ENCODE peak calls at places on chromosome 15, in eight cellular contexts. One of them, this sample, is unnamed.
A peak's percentile ranks its signal among the peaks of the same experiment; 100 is the strongest.

GRCh38 chr15:56760186-56760585 is 26.9 kb upstream of the ZNF280D start:
- DNase-seq in heart left ventricle: no peak
- DNase-seq in osteoblast: no peak
- DNase-seq in fibroblast of pulmonary artery: peak; percentile 62
- DNase-seq in adrenal gland: no peak
- DNase-seq in endothelial cell of umbilical vein: peak; percentile 4
- DNase-seq in stomach: no peak
- DNase-seq in HFF-Myc: peak; percentile 67
- DNase-seq in this sample: no peak

GRCh38 chr15:72706266-72706665 is 20.3 kb downstream of the BBS4 start:
- DNase-seq in heart left ventricle: no peak
- DNase-seq in osteoblast: no peak
- DNase-seq in fibroblast of pulmonary artery: no peak
- DNase-seq in adrenal gland: no peak
- DNase-seq in endothelial cell of umbilical vein: no peak
- DNase-seq in stomach: no peak
- DNase-seq in HFF-Myc: peak; percentile 16
- DNase-seq in this sample: no peak

GRCh38 chr15:90342655-90343054 is 9.4 kb upstream of the ZNF774 start:
- DNase-seq in heart left ventricle: no peak
- DNase-seq in osteoblast: no peak
- DNase-seq in fibroblast of pulmonary artery: no peak
- DNase-seq in adrenal gland: no peak
- DNase-seq in endothelial cell of umbilical vein: peak; percentile 68
- DNase-seq in stomach: no peak
- DNase-seq in HFF-Myc: no peak
- DNase-seq in this sample: no peak

GRCh38 chr15:81288040-81288439 is 35.9 kb downstream of the STARD5 start:
- DNase-seq in heart left ventricle: no peak
- DNase-seq in osteoblast: no peak
- DNase-seq in fibroblast of pulmonary artery: no peak
- DNase-seq in adrenal gland: no peak
- DNase-seq in endothelial cell of umbilical vein: no peak
- DNase-seq in stomach: no peak
- DNase-seq in HFF-Myc: no peak
- DNase-seq in this sample: no peak

GRCh38 chr15:55991841-55992768 is 1.3 kb downstream of the NEDD4 start:
- DNase-seq in heart left ventricle: no peak
- DNase-seq in osteoblast: peak; percentile 82
- DNase-seq in fibroblast of pulmonary artery: peak; percentile 17
- DNase-seq in adrenal gland: no peak
- DNase-seq in endothelial cell of umbilical vein: peak; percentile 67
- DNase-seq in stomach: no peak
- DNase-seq in HFF-Myc: no peak
- DNase-seq in this sample: no peak

GRCh38 chr15:77376770-77377169 is 43.1 kb downstream of the PEAK1 start:
- DNase-seq in heart left ventricle: no peak
- DNase-seq in osteoblast: no peak
- DNase-seq in fibroblast of pulmonary artery: no peak
- DNase-seq in adrenal gland: no peak
- DNase-seq in endothelial cell of umbilical vein: no peak
- DNase-seq in stomach: no peak
- DNase-seq in HFF-Myc: no peak
- DNase-seq in this sample: no peak

GRCh38 chr15:74128785-74129350 is 1.5 kb upstream of the ISLR2 start:
- DNase-seq in heart left ventricle: no peak
- DNase-seq in osteoblast: no peak
- DNase-seq in fibroblast of pulmonary artery: no peak
- DNase-seq in adrenal gland: no peak
- DNase-seq in endothelial cell of umbilical vein: no peak
- DNase-seq in stomach: no peak
- DNase-seq in HFF-Myc: no peak
- DNase-seq in this sample: no peak

GRCh38 chr15:88657326-88658069 is 18.7 kb downstream of the ISG20 start:
- DNase-seq in heart left ventricle: no peak
- DNase-seq in osteoblast: peak; percentile 93
- DNase-seq in fibroblast of pulmonary artery: peak; percentile 71
- DNase-seq in adrenal gland: no peak
- DNase-seq in endothelial cell of umbilical vein: peak; percentile 43
- DNase-seq in stomach: peak; percentile 49
- DNase-seq in HFF-Myc: no peak
- DNase-seq in this sample: no peak

GRCh38 chr15:92616621-92617179 is 38.9 kb downstream of the FAM174B start:
- DNase-seq in heart left ventricle: peak; percentile 29
- DNase-seq in osteoblast: no peak
- DNase-seq in fibroblast of pulmonary artery: peak; percentile 17
- DNase-seq in adrenal gland: peak; percentile 37
- DNase-seq in endothelial cell of umbilical vein: peak; percentile 84
- DNase-seq in stomach: peak; percentile 35
- DNase-seq in HFF-Myc: no peak
- DNase-seq in this sample: no peak

GRCh38 chr15:69576948-69577351 is 124.3 kb downstream of the RPLP1 start:
- DNase-seq in heart left ventricle: no peak
- DNase-seq in osteoblast: no peak
- DNase-seq in fibroblast of pulmonary artery: no peak
- DNase-seq in adrenal gland: no peak
- DNase-seq in endothelial cell of umbilical vein: no peak
- DNase-seq in stomach: peak; percentile 77
- DNase-seq in HFF-Myc: no peak
- DNase-seq in this sample: no peak

GRCh38 chr15:85414495-85414894 is 34.1 kb downstream of the AKAP13 start:
- DNase-seq in heart left ventricle: no peak
- DNase-seq in osteoblast: peak; percentile 42
- DNase-seq in fibroblast of pulmonary artery: peak; percentile 61
- DNase-seq in adrenal gland: no peak
- DNase-seq in endothelial cell of umbilical vein: peak; percentile 66
- DNase-seq in stomach: no peak
- DNase-seq in HFF-Myc: no peak
- DNase-seq in this sample: no peak

GRCh38 chr15:73362900-73363299 is 5.9 kb downstream of the HCN4 start:
- DNase-seq in heart left ventricle: no peak
- DNase-seq in osteoblast: peak; percentile 25
- DNase-seq in fibroblast of pulmonary artery: no peak
- DNase-seq in adrenal gland: no peak
- DNase-seq in endothelial cell of umbilical vein: no peak
- DNase-seq in stomach: no peak
- DNase-seq in HFF-Myc: no peak
- DNase-seq in this sample: no peak

GRCh38 chr15:90465140-90465929 is 64.4 kb upstream of the CRTC3 start:
- DNase-seq in heart left ventricle: no peak
- DNase-seq in osteoblast: peak; percentile 77
- DNase-seq in fibroblast of pulmonary artery: peak; percentile 79
- DNase-seq in adrenal gland: no peak
- DNase-seq in endothelial cell of umbilical vein: peak; percentile 88
- DNase-seq in stomach: no peak
- DNase-seq in HFF-Myc: no peak
- DNase-seq in this sample: no peak

GRCh38 chr15:26877842-26878241 is 11.0 kb downstream of the GABRA5 start:
- DNase-seq in heart left ventricle: no peak
- DNase-seq in osteoblast: no peak
- DNase-seq in fibroblast of pulmonary artery: no peak
- DNase-seq in adrenal gland: no peak
- DNase-seq in endothelial cell of umbilical vein: no peak
- DNase-seq in stomach: no peak
- DNase-seq in HFF-Myc: no peak
- DNase-seq in this sample: no peak

GRCh38 chr15:79965836-79966630 is 5.0 kb downstream of the BCL2A1 start:
- DNase-seq in heart left ventricle: no peak
- DNase-seq in osteoblast: no peak
- DNase-seq in fibroblast of pulmonary artery: no peak
- DNase-seq in adrenal gland: no peak
- DNase-seq in endothelial cell of umbilical vein: no peak
- DNase-seq in stomach: no peak
- DNase-seq in HFF-Myc: no peak
- DNase-seq in this sample: no peak

GRCh38 chr15:73957276-73957675 is 31.0 kb downstream of the LOXL1 start:
- DNase-seq in heart left ventricle: no peak
- DNase-seq in osteoblast: peak; percentile 63
- DNase-seq in fibroblast of pulmonary artery: no peak
- DNase-seq in adrenal gland: no peak
- DNase-seq in endothelial cell of umbilical vein: no peak
- DNase-seq in stomach: no peak
- DNase-seq in HFF-Myc: no peak
- DNase-seq in this sample: no peak

GRCh38 chr15:45100884-45101622 is 12.9 kb downstream of the DUOX2 start:
- DNase-seq in heart left ventricle: no peak
- DNase-seq in osteoblast: peak; percentile 84
- DNase-seq in fibroblast of pulmonary artery: no peak
- DNase-seq in adrenal gland: no peak
- DNase-seq in endothelial cell of umbilical vein: no peak
- DNase-seq in stomach: no peak
- DNase-seq in HFF-Myc: no peak
- DNase-seq in this sample: no peak

GRCh38 chr15:90489514-90489913 is 40.2 kb upstream of the CRTC3 start:
- DNase-seq in heart left ventricle: no peak
- DNase-seq in osteoblast: no peak
- DNase-seq in fibroblast of pulmonary artery: no peak
- DNase-seq in adrenal gland: no peak
- DNase-seq in endothelial cell of umbilical vein: no peak
- DNase-seq in stomach: no peak
- DNase-seq in HFF-Myc: no peak
- DNase-seq in this sample: no peak

GRCh38 chr15:90955911-90956310 is 1.2 kb downstream of the RCCD1 start:
- DNase-seq in heart left ventricle: no peak
- DNase-seq in osteoblast: no peak
- DNase-seq in fibroblast of pulmonary artery: no peak
- DNase-seq in adrenal gland: no peak
- DNase-seq in endothelial cell of umbilical vein: no peak
- DNase-seq in stomach: peak; percentile 66
- DNase-seq in HFF-Myc: no peak
- DNase-seq in this sample: no peak

GRCh38 chr15:75149911-75150709 is 51.6 kb upstream of the C15orf39 start:
- DNase-seq in heart left ventricle: no peak
- DNase-seq in osteoblast: peak; percentile 87
- DNase-seq in fibroblast of pulmonary artery: peak; percentile 59
- DNase-seq in adrenal gland: no peak
- DNase-seq in endothelial cell of umbilical vein: no peak
- DNase-seq in stomach: no peak
- DNase-seq in HFF-Myc: peak; percentile 63
- DNase-seq in this sample: no peak

GRCh38 chr15:45385568-45385967 is 7.2 kb upstream of the GATM start:
- DNase-seq in heart left ventricle: no peak
- DNase-seq in osteoblast: no peak
- DNase-seq in fibroblast of pulmonary artery: no peak
- DNase-seq in adrenal gland: no peak
- DNase-seq in endothelial cell of umbilical vein: no peak
- DNase-seq in stomach: no peak
- DNase-seq in HFF-Myc: no peak
- DNase-seq in this sample: no peak

DNA sequence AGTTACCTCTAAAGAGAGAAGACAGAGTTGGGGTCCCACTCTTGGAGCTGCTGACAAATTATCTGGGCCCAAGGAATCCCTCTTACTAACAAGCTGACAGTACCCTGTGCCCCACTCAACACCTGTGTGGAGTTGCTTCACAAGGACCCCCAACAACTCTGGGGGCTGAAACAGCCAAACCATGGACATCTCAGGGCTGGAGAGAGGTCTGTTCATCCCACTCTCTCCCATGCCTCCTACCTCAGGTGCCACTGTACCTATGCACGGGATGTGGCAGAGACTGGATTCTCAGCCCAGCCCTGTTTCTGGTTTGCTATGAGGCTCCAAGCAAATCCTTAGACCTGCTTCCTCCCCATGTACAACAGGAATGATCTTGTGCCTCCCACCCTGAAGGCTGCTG is 101.7 kb downstream of the ETFA start:
- DNase-seq in heart left ventricle: no peak
- DNase-seq in osteoblast: peak; percentile 78
- DNase-seq in fibroblast of pulmonary artery: no peak
- DNase-seq in adrenal gland: peak; percentile 28
- DNase-seq in endothelial cell of umbilical vein: no peak
- DNase-seq in stomach: no peak
- DNase-seq in HFF-Myc: no peak
- DNase-seq in this sample: no peak
- H3K4me3 ChIP-seq in heart left ventricle: no peak overlapping the region
- H3K4me3 ChIP-seq in osteoblast: no peak overlapping the region
- H3K4me3 ChIP-seq in fibroblast of pulmonary artery: no peak overlapping the region
- H3K4me3 ChIP-seq in adrenal gland: no peak overlapping the region
- H3K4me3 ChIP-seq in endothelial cell of umbilical vein: no peak overlapping the region
- H3K4me3 ChIP-seq in stomach: no peak overlapping the region
- H3K4me3 ChIP-seq in HFF-Myc: no peak overlapping the region
- H3K4me3 ChIP-seq in this sample: no peak overlapping the region

DNA sequence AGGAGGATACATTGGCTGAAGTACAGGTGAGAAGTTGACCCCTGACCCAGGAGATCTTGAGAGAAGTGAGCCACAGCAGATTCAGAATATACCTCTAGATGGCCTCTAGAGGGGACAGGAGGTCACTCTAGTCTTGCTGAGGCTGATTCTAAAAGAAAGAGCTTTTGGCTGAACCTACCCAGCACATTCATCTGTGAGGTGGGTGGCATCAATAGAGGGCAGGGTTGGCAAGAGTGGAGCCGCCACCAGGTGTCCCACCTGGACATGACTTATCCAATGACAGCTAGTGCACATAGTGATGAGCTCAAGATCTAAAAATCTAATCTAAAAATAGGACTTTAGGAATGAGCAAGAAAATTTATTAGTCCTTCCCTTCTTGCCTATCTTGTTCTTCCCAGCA is 51.6 kb downstream of the CYP19A1 start:
- DNase-seq in heart left ventricle: no peak
- DNase-seq in osteoblast: no peak
- DNase-seq in fibroblast of pulmonary artery: no peak
- DNase-seq in adrenal gland: no peak
- DNase-seq in endothelial cell of umbilical vein: no peak
- DNase-seq in stomach: no peak
- DNase-seq in HFF-Myc: no peak
- DNase-seq in this sample: no peak
- TF ChIP-seq CTCF in heart left ventricle: peak; percentile 34
- TF ChIP-seq CTCF in osteoblast: peak; percentile 32
- TF ChIP-seq CTCF in fibroblast of pulmonary artery: no peak
- TF ChIP-seq CTCF in adrenal gland: no peak
- TF ChIP-seq CTCF in endothelial cell of umbilical vein: no peak
- TF ChIP-seq CTCF in stomach: no peak
- TF ChIP-seq CTCF in HFF-Myc: no peak
- TF ChIP-seq CTCF in this sample: no peak

GRCh38 chr15:53310709-53311108 is 448.8 kb downstream of the WDR72 start:
- DNase-seq in heart left ventricle: no peak
- DNase-seq in osteoblast: no peak
- DNase-seq in fibroblast of pulmonary artery: no peak
- DNase-seq in adrenal gland: no peak
- DNase-seq in endothelial cell of umbilical vein: no peak
- DNase-seq in stomach: no peak
- DNase-seq in HFF-Myc: no peak
- DNase-seq in this sample: no peak
- H3K4me3 ChIP-seq in heart left ventricle: no peak overlapping the region
- H3K4me3 ChIP-seq in osteoblast: no peak overlapping the region
- H3K4me3 ChIP-seq in fibroblast of pulmonary artery: no peak overlapping the region
- H3K4me3 ChIP-seq in adrenal gland: no peak overlapping the region
- H3K4me3 ChIP-seq in endothelial cell of umbilical vein: no peak overlapping the region
- H3K4me3 ChIP-seq in stomach: no peak overlapping the region
- H3K4me3 ChIP-seq in HFF-Myc: no peak overlapping the region
- H3K4me3 ChIP-seq in this sample: no peak overlapping the region

DNA sequence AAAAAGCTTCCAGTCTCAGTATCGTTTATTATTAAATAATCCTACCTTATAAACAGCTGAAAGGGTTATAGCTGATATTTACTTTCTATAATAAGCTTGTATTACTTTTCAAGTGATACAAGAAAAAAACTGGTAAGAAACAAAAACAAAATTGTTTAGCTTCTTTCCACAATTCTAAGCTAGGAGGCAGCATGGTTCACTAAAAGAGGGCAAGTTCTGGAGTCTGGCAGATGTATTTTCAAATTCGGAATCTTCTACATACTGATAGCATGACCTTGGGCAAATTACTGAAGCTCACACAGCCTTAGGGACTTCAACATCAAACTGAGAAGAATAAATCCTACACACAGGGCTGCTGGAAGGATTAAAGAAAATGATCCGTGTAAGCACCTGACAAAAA is 15.4 kb downstream of the C15orf62 start:
- DNase-seq in heart left ventricle: no peak
- DNase-seq in osteoblast: no peak
- DNase-seq in fibroblast of pulmonary artery: no peak
- DNase-seq in adrenal gland: no peak
- DNase-seq in endothelial cell of umbilical vein: no peak
- DNase-seq in stomach: no peak
- DNase-seq in HFF-Myc: no peak
- DNase-seq in this sample: no peak
- TF ChIP-seq CTCF in heart left ventricle: no peak
- TF ChIP-seq CTCF in osteoblast: peak; percentile 11
- TF ChIP-seq CTCF in fibroblast of pulmonary artery: peak; percentile 7
- TF ChIP-seq CTCF in adrenal gland: peak; percentile 43
- TF ChIP-seq CTCF in endothelial cell of umbilical vein: no peak
- TF ChIP-seq CTCF in stomach: no peak
- TF ChIP-seq CTCF in HFF-Myc: no peak
- TF ChIP-seq CTCF in this sample: no peak